ENCODE peak calls at places on chromosomes 16 and 17, in six cellular contexts. F, K, E, C, Z and P are unnamed samples.

GRCh38 chr17:42980766-42981397 is 517 bp downstream of the RUNDC1 start:
- DNase-seq in E (peak; percentile 55), K (peak; percentile 67), F (peak; percentile 31), Z (no peak), C (peak; percentile 24), P (no peak)

GRCh38 chr16:77289331-77289809 is 90.2 kb downstream of the SYCE1L start:
- DNase-seq in Z (no peak), E (no peak), F (no peak), C (no peak), K (no peak), P (no peak)

GRCh38 chr17:38425744-38426143 is 2.5 kb upstream of the ARHGAP23 start:
- DNase-seq in Z (no peak), K (no peak), F (no peak), C (no peak), E (no peak), P (no peak)

GRCh38 chr17:80423536-80424225 is 8.7 kb downstream of the ENDOV start:
- DNase-seq in F (no peak), K (no peak), C (no peak), E (no peak), Z (no peak), P (peak; percentile 41)

GRCh38 chr17:11264183-11264871 is 23.3 kb downstream of the SHISA6 start:
- DNase-seq in C (no peak), K (peak; percentile 46), Z (no peak), F (peak; percentile 0), E (peak; percentile 3), P (no peak)

GRCh38 chr17:57557793-57558681 is 187.1 kb downstream of the CCDC182 start:
- DNase-seq in Z (no peak), K (no peak), E (no peak), F (no peak), C (no peak), P (no peak)

GRCh38 chr17:73151888-73152633 is 12.7 kb upstream of the SSTR2 start:
- DNase-seq in K (no peak), E (peak; percentile 70), Z (no peak), C (no peak), F (no peak), P (no peak)

GRCh38 chr17:33509331-33509730 is 216.2 kb upstream of the ASIC2 start:
- DNase-seq in Z (no peak), C (no peak), F (no peak), K (no peak), E (no peak), P (no peak)

GRCh38 chr16:73364413-73364812 is 316.5 kb upstream of the ZFHX3 start:
- DNase-seq in F (no peak), K (no peak), C (no peak), Z (no peak), E (no peak), P (no peak)

GRCh38 chr17:60127068-60128064 is 22.4 kb upstream of the CA4 start:
- DNase-seq in E (no peak), K (no peak), Z (no peak), F (no peak), C (no peak), P (no peak)

GRCh38 chr17:77677210-77677609 is 281.3 kb upstream of the TNRC6C start:
- DNase-seq in F (no peak), C (no peak), E (no peak), K (no peak), Z (no peak), P (no peak)

GRCh38 chr17:55527520-55528118 is 16.4 kb upstream of the SMIM36 start:
- DNase-seq in Z (peak; percentile 33), F (peak; percentile 42), C (no peak), E (peak; percentile 39), K (no peak), P (no peak)

GRCh38 chr16:74232831-74233465 is 63.7 kb upstream of the PSMD7 start:
- DNase-seq in C (no peak), E (no peak), K (no peak), F (no peak), Z (no peak), P (no peak)

GRCh38 chr17:77436058-77436442 is 295.3 kb downstream of the SEC14L1 start:
- DNase-seq in E (no peak), Z (no peak), C (no peak), K (no peak), F (no peak), P (no peak)

GRCh38 chr17:11487469-11487868 is 110.8 kb upstream of the DNAH9 start:
- DNase-seq in Z (no peak), C (no peak), E (no peak), F (no peak), K (no peak), P (no peak)

GRCh38 chr17:44881145-44881544 is 18.1 kb downstream of the EFTUD2 start:
- DNase-seq in Z (no peak), C (no peak), E (no peak), F (no peak), K (no peak), P (no peak)

GRCh38 chr17:74704536-74704935 is 8.2 kb downstream of the CD300LF start:
- DNase-seq in F (no peak), K (no peak), C (no peak), Z (no peak), E (no peak), P (no peak)

GRCh38 chr17:4816826-4817225 is 9.9 kb downstream of the PLD2 start:
- DNase-seq in Z (no peak), C (no peak), K (no peak), E (no peak), F (no peak), P (no peak)

GRCh38 chr16:4709481-4709880 is 16.1 kb downstream of the NUDT16L1 start:
- DNase-seq in E (no peak), F (no peak), C (no peak), K (no peak), Z (no peak), P (no peak)

GRCh38 chr17:69363488-69364210 is 36.7 kb upstream of the ABCA5 start:
- DNase-seq in Z (no peak), E (no peak), K (no peak), C (no peak), F (no peak), P (no peak)

GRCh38 chr16:57029161-57030160 is 40.1 kb downstream of the NLRC5 start:
- DNase-seq in F (no peak), E (no peak), K (no peak), Z (no peak), C (no peak), P (no peak)

GRCh38 chr17:373616-374225 is 21.1 kb upstream of the RPH3AL start:
- DNase-seq in E (no peak), K (no peak), Z (no peak), F (no peak), C (no peak), P (no peak)

GRCh38 chr17:74369221-74369620 is 1.9 kb downstream of the GPR142 start:
- DNase-seq in F (no peak), E (no peak), C (no peak), K (no peak), Z (no peak), P (no peak)

GRCh38 chr17:55794681-55795080 is 43.8 kb downstream of the PCTP start:
- DNase-seq in Z (no peak), C (no peak), K (no peak), F (no peak), E (no peak), P (no peak)

GRCh38 chr17:10547351-10547750 is 2.1 kb downstream of the MYH2 start:
- DNase-seq in F (no peak), K (no peak), C (no peak), Z (no peak), E (no peak), P (no peak)

GRCh38 chr16:75229172-75230031 is 10.6 kb downstream of the CTRB1 start:
- DNase-seq in Z (no peak), K (no peak), C (no peak), F (no peak), E (no peak), P (no peak)

GRCh38 chr17:78704594-78704993 is 77.5 kb downstream of the CYTH1 start:
- DNase-seq in C (no peak), F (no peak), K (no peak), E (no peak), Z (no peak), P (no peak)
- TF ChIP-seq ZNF274 in C (no peak), F (no peak), K (no peak), E (no peak), Z (no peak), P (no peak)

GRCh38 chr17:81955058-81955681 is 5.8 kb downstream of the NOTUM start:
- DNase-seq in C (no peak), Z (no peak), E (no peak), K (no peak), F (no peak), P (no peak)
- TF ChIP-seq YY1 in C (no peak), Z (no peak), E (no peak), K (no peak), F (no peak), P (no peak)

GRCh38 chr17:8126306-8127066 is 2.6 kb upstream of the HES7 start:
- DNase-seq in C (no peak), F (no peak), E (no peak), Z (no peak), K (peak; percentile 71), P (no peak)

GRCh38 chr17:8125196-8125946 is 1.5 kb upstream of the HES7 start:
- DNase-seq in E (peak; percentile 64), C (peak; percentile 64), F (peak; percentile 60), Z (no peak), K (peak; percentile 77), P (peak; percentile 99)

GRCh38 chr17:8124350-8125195 is 667 bp upstream of the HES7 start:
- DNase-seq in K (no peak), E (no peak), F (no peak), Z (no peak), C (no peak), P (peak; percentile 55)

GRCh38 chr17:8123695-8124349 is at the start of gene HES7:
- DNase-seq in E (no peak), C (no peak), K (no peak), Z (no peak), F (no peak), P (peak; percentile 84)

DNA sequence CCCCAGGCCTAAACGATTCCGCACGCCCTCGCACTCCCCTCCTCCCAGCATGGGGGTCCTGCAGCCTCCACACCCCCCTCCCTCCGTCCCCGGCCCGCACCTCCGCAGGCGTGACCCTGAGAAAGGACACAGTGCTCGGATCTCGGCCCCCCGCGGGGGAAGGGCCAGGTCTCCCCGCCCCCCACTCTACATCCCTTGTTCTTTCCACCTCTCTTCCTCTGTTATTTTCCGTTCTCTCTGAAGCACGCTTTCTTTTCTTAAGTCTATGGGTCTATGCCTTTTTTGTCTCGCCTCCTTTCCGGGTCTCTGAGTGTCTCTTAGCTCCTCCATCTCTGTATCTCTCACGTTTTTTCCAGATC is 2.0 kb upstream of the HES7 start:
- DNase-seq in K (peak; percentile 39), E (no peak), Z (no peak), C (no peak), F (no peak), P (no peak)
- TF ChIP-seq ZNF274 in K (no peak), E (no peak), Z (no peak), C (no peak), F (no peak), P (no peak)

DNA sequence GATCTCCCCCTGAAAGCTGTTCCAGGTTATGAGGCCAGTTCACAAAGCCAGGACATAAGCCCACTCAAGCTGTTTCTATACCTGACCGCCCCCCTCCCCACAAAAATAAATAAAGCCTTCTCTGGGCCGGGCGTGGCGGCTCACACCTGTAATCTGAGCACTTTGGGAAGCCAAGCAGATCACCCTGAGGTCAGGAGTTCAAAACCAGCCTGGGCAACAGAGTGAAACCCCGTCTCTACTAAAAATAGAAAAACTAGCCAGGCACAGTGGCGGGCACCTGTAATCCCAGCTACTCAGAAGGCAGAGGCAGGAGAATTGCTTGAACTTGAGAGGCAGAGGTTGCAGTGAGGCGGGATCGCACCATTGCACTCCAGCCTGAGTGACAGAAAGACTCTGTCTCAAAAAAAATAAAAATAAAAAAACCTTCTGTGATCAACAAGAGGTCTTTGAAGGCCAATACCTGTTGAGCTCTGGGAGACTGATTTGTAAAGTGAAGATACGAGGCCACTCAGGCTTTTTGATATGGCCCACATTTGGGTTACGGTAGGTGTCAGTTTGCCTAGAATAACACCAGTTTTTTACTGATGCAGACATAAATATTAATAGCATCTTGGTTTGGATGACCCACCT is 2.2 kb downstream of the KDM8 start:
- DNase-seq in E (no peak), C (no peak), F (no peak), Z (no peak), K (no peak), P (no peak)
- TF ChIP-seq YY1 in E (no peak), C (no peak), F (no peak), Z (no peak), K (no peak), P (no peak)